ENCODE peak calls at places on chromosomes 7 and 10, in four cellular contexts. One of them, this sample, is unnamed.
A peak's percentile ranks its signal among the peaks of the same experiment; 100 is the strongest.

GRCh38 chr7:38178695-38179344 is 775 bp downstream of the STARD3NL start:
- DNase-seq in coronary artery: no peak
- DNase-seq in cardiac fibroblast: peak; percentile 65
- DNase-seq in tibial artery: no peak
- DNase-seq in this sample: no peak

GRCh38 chr7:151228024-151228866 is 1.2 kb upstream of the ABCF2 start:
- DNase-seq in coronary artery: no peak
- DNase-seq in cardiac fibroblast: no peak
- DNase-seq in tibial artery: peak; percentile 31
- DNase-seq in this sample: no peak

GRCh38 chr7:107100824-107101223 is 56.3 kb downstream of the PRKAR2B start:
- DNase-seq in coronary artery: no peak
- DNase-seq in cardiac fibroblast: no peak
- DNase-seq in tibial artery: no peak
- DNase-seq in this sample: no peak

GRCh38 chr7:18140943-18141342 is 113.3 kb upstream of the PRPS1L1 start:
- DNase-seq in coronary artery: no peak
- DNase-seq in cardiac fibroblast: no peak
- DNase-seq in tibial artery: no peak
- DNase-seq in this sample: no peak

GRCh38 chr10:112262556-112262955 is 20.6 kb upstream of the TECTB start:
- DNase-seq in coronary artery: no peak
- DNase-seq in cardiac fibroblast: no peak
- DNase-seq in tibial artery: no peak
- DNase-seq in this sample: no peak

GRCh38 chr7:23473848-23474097 is 3.5 kb upstream of the IGF2BP3 start:
- DNase-seq in coronary artery: no peak
- DNase-seq in cardiac fibroblast: no peak
- DNase-seq in tibial artery: no peak
- DNase-seq in this sample: no peak

GRCh38 chr10:21801609-21802008 is 201.9 kb downstream of the DNAJC1 start:
- DNase-seq in coronary artery: no peak
- DNase-seq in cardiac fibroblast: no peak
- DNase-seq in tibial artery: no peak
- DNase-seq in this sample: no peak

GRCh38 chr7:134873253-134873652 is 93.8 kb downstream of the CALD1 start:
- DNase-seq in coronary artery: no peak
- DNase-seq in cardiac fibroblast: peak; percentile 74
- DNase-seq in tibial artery: no peak
- DNase-seq in this sample: no peak

GRCh38 chr7:4634166-4634565 is 47.9 kb upstream of the FOXK1 start:
- DNase-seq in coronary artery: no peak
- DNase-seq in cardiac fibroblast: peak; percentile 91
- DNase-seq in tibial artery: no peak
- DNase-seq in this sample: no peak

GRCh38 chr7:49805686-49806085 is 32.2 kb downstream of the VWC2 start:
- DNase-seq in coronary artery: no peak
- DNase-seq in cardiac fibroblast: no peak
- DNase-seq in tibial artery: no peak
- DNase-seq in this sample: no peak

GRCh38 chr10:5832946-5833345 is 19.7 kb upstream of the GDI2 start:
- DNase-seq in coronary artery: no peak
- DNase-seq in cardiac fibroblast: no peak
- DNase-seq in tibial artery: no peak
- DNase-seq in this sample: no peak

GRCh38 chr10:118513174-118513573 is 82.3 kb downstream of the PRLHR start:
- DNase-seq in coronary artery: no peak
- DNase-seq in cardiac fibroblast: no peak
- DNase-seq in tibial artery: no peak
- DNase-seq in this sample: no peak

GRCh38 chr10:104220515-104220914 is 11.6 kb downstream of the CFAP43 start:
- DNase-seq in coronary artery: no peak
- DNase-seq in cardiac fibroblast: no peak
- DNase-seq in tibial artery: no peak
- DNase-seq in this sample: no peak

GRCh38 chr7:147400221-147400689 is 1190.3 kb upstream of the C7orf33 start:
- DNase-seq in coronary artery: no peak
- DNase-seq in cardiac fibroblast: peak; percentile 81
- DNase-seq in tibial artery: no peak
- DNase-seq in this sample: no peak

GRCh38 chr7:92809397-92810241 is 26.8 kb downstream of the CDK6 start:
- DNase-seq in coronary artery: no peak
- DNase-seq in cardiac fibroblast: peak; percentile 93
- DNase-seq in tibial artery: peak; percentile 68
- DNase-seq in this sample: peak; percentile 85

GRCh38 chr7:28988818-28989595 is 30.9 kb upstream of the TRIL start:
- DNase-seq in coronary artery: no peak
- DNase-seq in cardiac fibroblast: peak; percentile 98
- DNase-seq in tibial artery: peak; percentile 74
- DNase-seq in this sample: no peak

GRCh38 chr7:2037301-2037804 is 195.4 kb downstream of the MAD1L1 start:
- DNase-seq in coronary artery: peak; percentile 68
- DNase-seq in cardiac fibroblast: no peak
- DNase-seq in tibial artery: peak; percentile 49
- DNase-seq in this sample: no peak

GRCh38 chr10:26890956-26891355 is 30.2 kb upstream of the ABI1 start:
- DNase-seq in coronary artery: no peak
- DNase-seq in cardiac fibroblast: peak; percentile 77
- DNase-seq in tibial artery: no peak
- DNase-seq in this sample: peak; percentile 60

GRCh38 chr10:132163826-132164515 is 22.8 kb upstream of the DPYSL4 start:
- DNase-seq in coronary artery: no peak
- DNase-seq in cardiac fibroblast: no peak
- DNase-seq in tibial artery: no peak
- DNase-seq in this sample: no peak

GRCh38 chr7:93725954-93726353 is 151.4 kb upstream of the CALCR start:
- DNase-seq in coronary artery: no peak
- DNase-seq in cardiac fibroblast: no peak
- DNase-seq in tibial artery: no peak
- DNase-seq in this sample: no peak

GRCh38 chr7:129865093-129865931 is 87.4 kb downstream of the UBE2H start:
- DNase-seq in coronary artery: no peak
- DNase-seq in cardiac fibroblast: peak; percentile 56
- DNase-seq in tibial artery: no peak
- DNase-seq in this sample: no peak

GRCh38 chr7:116521046-116521664 is 3.7 kb upstream of the CAV1 start:
- DNase-seq in coronary artery: no peak
- DNase-seq in cardiac fibroblast: peak; percentile 71
- DNase-seq in tibial artery: no peak
- DNase-seq in this sample: no peak

GRCh38 chr7:3459111-3459510 is 158.1 kb downstream of the SDK1 start:
- DNase-seq in coronary artery: no peak
- DNase-seq in cardiac fibroblast: no peak
- DNase-seq in tibial artery: no peak
- DNase-seq in this sample: no peak

GRCh38 chr7:35334511-35334910 is 80.6 kb upstream of the TBX20 start:
- DNase-seq in coronary artery: no peak
- DNase-seq in cardiac fibroblast: peak; percentile 77
- DNase-seq in tibial artery: no peak
- DNase-seq in this sample: no peak

GRCh38 chr10:89516149-89516832 is 19.1 kb downstream of the SLC16A12 start:
- DNase-seq in coronary artery: no peak
- DNase-seq in cardiac fibroblast: peak; percentile 98
- DNase-seq in tibial artery: peak; percentile 70
- DNase-seq in this sample: peak; percentile 37

GRCh38 chr10:90162464-90162863 is 461.1 kb downstream of the KIF20B start:
- DNase-seq in coronary artery: no peak
- DNase-seq in cardiac fibroblast: peak; percentile 65
- DNase-seq in tibial artery: no peak
- DNase-seq in this sample: no peak

GRCh38 chr7:134910214-134910890 is 76.0 kb upstream of the AGBL3 start:
- DNase-seq in coronary artery: no peak
- DNase-seq in cardiac fibroblast: no peak
- DNase-seq in tibial artery: no peak
- DNase-seq in this sample: no peak

GRCh38 chr10:110207805-110208613 is 604 bp downstream of the MXI1 start:
- DNase-seq in coronary artery: peak; percentile 76
- DNase-seq in cardiac fibroblast: peak; percentile 38
- DNase-seq in tibial artery: peak; percentile 78
- DNase-seq in this sample: peak; percentile 57

GRCh38 chr10:110206988-110207804 is at the start of gene MXI1:
- DNase-seq in coronary artery: peak; percentile 83
- DNase-seq in cardiac fibroblast: peak; percentile 86
- DNase-seq in tibial artery: peak; percentile 89
- DNase-seq in this sample: peak; percentile 82

GRCh38 chr10:110209926-110210662 is 2.7 kb downstream of the MXI1 start:
- DNase-seq in coronary artery: peak; percentile 89
- DNase-seq in cardiac fibroblast: peak; percentile 35
- DNase-seq in tibial artery: peak; percentile 88
- DNase-seq in this sample: peak; percentile 55

GRCh38 chr10:110209399-110209925 is 2.1 kb downstream of the MXI1 start:
- DNase-seq in coronary artery: peak; percentile 85
- DNase-seq in cardiac fibroblast: peak; percentile 73
- DNase-seq in tibial artery: no peak
- DNase-seq in this sample: peak; percentile 72

DNA sequence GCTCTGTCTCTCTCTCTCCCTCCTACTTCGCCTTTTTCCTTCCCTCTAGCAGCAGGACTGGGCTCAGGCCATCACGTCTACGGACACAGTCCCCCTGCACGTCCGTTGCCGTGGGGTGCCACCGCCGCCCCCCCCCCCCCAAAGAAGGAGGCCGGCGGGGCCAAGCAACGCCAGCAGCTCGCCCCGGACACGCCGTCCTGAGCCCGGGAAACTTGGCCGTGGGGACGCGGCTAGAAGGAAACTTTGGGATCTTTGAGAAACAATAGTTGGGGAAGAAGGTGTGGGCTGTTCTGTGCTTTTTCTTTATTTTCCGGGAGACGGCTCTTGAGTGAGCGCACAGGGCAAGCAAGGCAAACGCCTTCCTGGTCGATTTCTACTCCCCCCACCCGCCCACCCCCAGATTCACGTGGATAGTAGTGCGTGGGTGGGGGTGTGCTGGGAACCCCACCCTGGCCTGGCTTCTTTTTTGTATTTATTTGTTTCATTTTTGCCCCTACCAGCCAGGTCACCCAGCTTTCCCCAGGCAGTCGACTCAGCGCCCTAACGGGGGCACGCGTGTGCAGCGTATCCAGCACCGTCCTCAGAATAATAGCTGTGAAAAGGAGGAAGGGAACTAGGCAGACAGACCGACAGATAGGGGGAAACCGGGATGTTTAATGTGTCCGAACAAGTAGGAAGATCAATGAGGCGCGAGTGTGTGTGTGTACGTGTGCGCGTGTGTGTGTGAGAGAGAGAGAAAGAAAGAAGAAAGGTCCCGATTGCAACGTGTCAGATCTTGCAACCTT is 1.4 kb downstream of the MXI1 start:
- DNase-seq in coronary artery: peak; percentile 78
- DNase-seq in cardiac fibroblast: peak; percentile 39
- DNase-seq in tibial artery: peak; percentile 80
- DNase-seq in this sample: peak; percentile 57
- TF ChIP-seq CTCF in coronary artery: no peak
- TF ChIP-seq CTCF in cardiac fibroblast: peak; percentile 2
- TF ChIP-seq CTCF in tibial artery: peak; percentile 5
- TF ChIP-seq CTCF in this sample: no peak

DNA sequence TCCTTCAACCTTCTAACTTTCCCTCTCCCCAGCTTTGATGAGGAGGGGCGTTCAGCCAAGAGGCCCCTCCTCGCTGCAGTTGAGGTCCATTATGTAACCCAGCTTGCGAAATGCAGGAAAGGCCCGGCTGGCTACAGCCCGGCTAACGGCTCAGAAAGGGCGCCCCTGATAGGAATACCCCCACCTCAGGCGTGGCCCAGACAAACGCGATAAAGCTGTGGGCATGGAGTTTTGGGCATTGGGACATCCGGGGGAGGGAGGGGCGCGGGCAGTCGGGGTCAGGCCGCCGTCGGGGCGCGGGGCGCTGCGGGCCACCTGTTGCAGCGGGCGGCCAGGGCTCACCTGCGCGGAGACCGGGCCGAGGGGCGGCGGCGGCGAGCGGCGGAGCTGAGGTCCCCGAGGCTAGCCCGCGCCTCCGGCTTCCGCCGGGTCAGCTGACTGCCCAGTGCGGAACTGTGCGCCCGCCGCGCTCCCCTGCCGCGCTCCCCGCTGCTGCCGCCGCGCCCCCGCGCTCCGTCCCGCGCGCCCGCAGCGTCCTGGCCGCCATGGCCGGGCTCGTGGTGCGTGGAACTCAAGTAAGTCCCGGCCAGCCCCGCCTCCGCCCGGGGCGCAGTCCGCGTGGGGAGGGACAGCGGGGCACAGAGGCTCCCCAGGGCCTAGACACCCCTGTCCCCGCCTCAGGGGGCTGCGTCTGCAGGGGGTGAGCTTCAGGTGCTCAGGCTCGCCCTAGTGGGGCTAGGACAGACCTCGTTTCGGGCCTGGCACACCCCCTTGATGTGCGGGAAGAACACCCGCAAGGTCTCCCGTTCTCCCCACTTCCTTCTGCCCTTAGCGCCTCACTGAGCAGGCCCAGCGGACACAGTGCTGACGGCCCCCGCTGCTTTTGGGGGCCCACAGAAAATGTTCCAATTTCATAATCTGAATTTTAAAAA is at the start of gene LRMDA:
- DNase-seq in coronary artery: no peak
- DNase-seq in cardiac fibroblast: peak; percentile 28
- DNase-seq in tibial artery: peak; percentile 74
- DNase-seq in this sample: peak; percentile 71
- H3K4me3 ChIP-seq in coronary artery: peak within 1 kb of the TSS; percentile 83
- H3K4me3 ChIP-seq in cardiac fibroblast: peak within 1 kb of the TSS; percentile 43
- H3K4me3 ChIP-seq in tibial artery: peak within 1 kb of the TSS; percentile 67
- H3K4me3 ChIP-seq in this sample: peak within 1 kb of the TSS; percentile 33

GRCh38 chr10:86710987-86711236 is 42.6 kb downstream of the LDB3 start:
- DNase-seq in coronary artery: no peak
- DNase-seq in cardiac fibroblast: no peak
- DNase-seq in tibial artery: no peak
- DNase-seq in this sample: no peak
- TF ChIP-seq CTCF in coronary artery: no peak
- TF ChIP-seq CTCF in cardiac fibroblast: no peak
- TF ChIP-seq CTCF in tibial artery: no peak
- TF ChIP-seq CTCF in this sample: no peak

GRCh38 chr10:97502916-97503315 is 4.2 kb downstream of the UBTD1 start:
- DNase-seq in coronary artery: no peak
- DNase-seq in cardiac fibroblast: no peak
- DNase-seq in tibial artery: no peak
- DNase-seq in this sample: no peak
- H3K4me3 ChIP-seq in coronary artery: no peak overlapping the region
- H3K4me3 ChIP-seq in cardiac fibroblast: no peak overlapping the region
- H3K4me3 ChIP-seq in tibial artery: no peak overlapping the region
- H3K4me3 ChIP-seq in this sample: no peak overlapping the region

GRCh38 chr10:99917963-99918825 is 91.6 kb downstream of the DNMBP start:
- DNase-seq in coronary artery: no peak
- DNase-seq in cardiac fibroblast: peak; percentile 70
- DNase-seq in tibial artery: no peak
- DNase-seq in this sample: peak; percentile 47
- TF ChIP-seq CTCF in coronary artery: no peak
- TF ChIP-seq CTCF in cardiac fibroblast: no peak
- TF ChIP-seq CTCF in tibial artery: no peak
- TF ChIP-seq CTCF in this sample: no peak

DNA sequence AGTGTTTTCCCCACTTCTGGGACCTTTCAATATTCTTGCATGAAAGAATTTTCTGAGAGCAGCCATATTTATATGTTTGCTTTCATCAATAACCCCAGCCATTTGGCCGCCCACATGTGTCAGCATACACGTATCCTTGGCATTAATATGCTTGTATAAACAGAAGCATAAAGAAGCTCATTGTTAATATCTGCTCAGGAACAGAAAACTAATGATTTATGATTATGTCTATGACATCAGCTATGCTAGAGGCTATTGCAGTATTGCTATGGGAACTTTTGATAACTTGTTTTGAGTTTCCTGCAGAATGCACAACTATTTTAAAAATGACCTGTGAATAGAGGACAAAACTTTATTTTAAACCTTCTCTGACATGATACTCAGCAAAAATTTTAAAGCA is 300.9 kb upstream of the MTPN start:
- DNase-seq in coronary artery: no peak
- DNase-seq in cardiac fibroblast: no peak
- DNase-seq in tibial artery: no peak
- DNase-seq in this sample: no peak
- H3K4me3 ChIP-seq in coronary artery: no peak overlapping the region
- H3K4me3 ChIP-seq in cardiac fibroblast: no peak overlapping the region
- H3K4me3 ChIP-seq in tibial artery: no peak overlapping the region
- H3K4me3 ChIP-seq in this sample: no peak overlapping the region